ENCODE peak calls at places on chromosomes 7 and 10, in eight cellular contexts. G is CD8-positive, alpha-beta T cell; Y is progenitor cell of endocrine pancreas; M is bronchial epithelial cell; P is fibroblast of pulmonary artery; W is GF-D8; E is activated naive CD4-positive, alpha-beta T cell treated with Interleukin-2 at 50 U/mL for 16 hours; A is activated T-helper 1 cell treated with Interleukin-2 at 50 U/mL for 16 hours. U is an unnamed sample.

GRCh38 chr7:54955296-54955695 is 63.5 kb upstream of the EGFR start:
- DNase-seq in G (no peak), Y (no peak), M (no peak), P (no peak), W (no peak), E (no peak), A (no peak), U (no peak)

GRCh38 chr7:106057204-106057961 is 54.7 kb downstream of the SYPL1 start:
- DNase-seq in G (no peak), Y (no peak), M (no peak), P (no peak), W (no peak), E (no peak), A (no peak), U (no peak)

GRCh38 chr10:104824378-104825006 is 183.4 kb downstream of the SORCS3 start:
- DNase-seq in G (peak; percentile 5), Y (peak; percentile 64), M (peak; percentile 32), P (peak; percentile 33), W (no peak), E (no peak), A (no peak), U (peak; percentile 47)

GRCh38 chr10:91665842-91666241 is 33.0 kb upstream of the PPP1R3C start:
- DNase-seq in G (no peak), Y (no peak), M (no peak), P (peak; percentile 26), W (no peak), E (no peak), A (no peak), U (no peak)

GRCh38 chr7:141575164-141575563 is 24.0 kb downstream of the AGK start:
- DNase-seq in G (no peak), Y (no peak), M (no peak), P (no peak), W (no peak), E (no peak), A (no peak), U (no peak)

GRCh38 chr10:89147256-89147655 is 59.9 kb downstream of the CH25H start:
- DNase-seq in G (no peak), Y (no peak), M (peak; percentile 74), P (peak; percentile 45), W (no peak), E (no peak), A (no peak), U (peak; percentile 86)

GRCh38 chr10:125692932-125693847 is 10.2 kb upstream of the TEX36 start:
- DNase-seq in G (no peak), Y (no peak), M (peak; percentile 35), P (no peak), W (no peak), E (no peak), A (no peak), U (no peak)

GRCh38 chr7:103011650-103012049 is 62.9 kb downstream of the FBXL13 start:
- DNase-seq in G (no peak), Y (no peak), M (peak; percentile 26), P (peak; percentile 42), W (no peak), E (no peak), A (no peak), U (peak; percentile 15)

GRCh38 chr7:47475880-47476227 is 106.1 kb downstream of the TNS3 start:
- DNase-seq in G (no peak), Y (no peak), M (no peak), P (no peak), W (no peak), E (no peak), A (no peak), U (no peak)

GRCh38 chr7:28766359-28766758 is 191.8 kb downstream of the TRIL start:
- DNase-seq in G (no peak), Y (no peak), M (no peak), P (no peak), W (no peak), E (no peak), A (no peak), U (no peak)

GRCh38 chr10:76150139-76150885 is 718.9 kb downstream of the LRMDA start:
- DNase-seq in G (no peak), Y (peak; percentile 50), M (peak; percentile 91), P (peak; percentile 9), W (no peak), E (no peak), A (no peak), U (peak; percentile 63)

GRCh38 chr10:42875792-42876191 is 93.2 kb downstream of the BMS1 start:
- DNase-seq in G (no peak), Y (no peak), M (no peak), P (peak; percentile 7), W (no peak), E (no peak), A (no peak), U (no peak)

GRCh38 chr7:6197801-6198551 is 74.4 kb downstream of the CYTH3 start:
- DNase-seq in G (no peak), Y (no peak), M (no peak), P (no peak), W (no peak), E (no peak), A (no peak), U (no peak)